ENCODE peak calls at places on chromosomes 5 and 9, in seven cellular contexts. One of them, this sample, is unnamed. For H3K27me3, the result is how much of the 10 kb centered on the place peaks cover.

GRCh38 chr5:19534751-19535150 is 453.2 kb downstream of the CDH18 start:
- DNase-seq in prostate gland: no peak
- DNase-seq in spleen: no peak
- DNase-seq in breast epithelium: no peak
- DNase-seq in thyroid gland: no peak
- DNase-seq in sigmoid colon: no peak
- DNase-seq in IMR-90: no peak
- DNase-seq in this sample: no peak

GRCh38 chr5:143065185-143065584 is 295.0 kb downstream of the ARHGAP26 start:
- DNase-seq in prostate gland: no peak
- DNase-seq in spleen: no peak
- DNase-seq in breast epithelium: no peak
- DNase-seq in thyroid gland: no peak
- DNase-seq in sigmoid colon: no peak
- DNase-seq in IMR-90: peak
- DNase-seq in this sample: peak

GRCh38 chr9:93582550-93582949 is 6.2 kb downstream of the PHF2 start:
- DNase-seq in prostate gland: no peak
- DNase-seq in spleen: no peak
- DNase-seq in breast epithelium: no peak
- DNase-seq in thyroid gland: no peak
- DNase-seq in sigmoid colon: no peak
- DNase-seq in IMR-90: no peak
- DNase-seq in this sample: no peak

GRCh38 chr5:180084638-180085561 is 13.3 kb upstream of the RNF130 start:
- DNase-seq in prostate gland: peak
- DNase-seq in spleen: no peak
- DNase-seq in breast epithelium: no peak
- DNase-seq in thyroid gland: peak
- DNase-seq in sigmoid colon: no peak
- DNase-seq in IMR-90: no peak
- DNase-seq in this sample: peak

GRCh38 chr5:147267082-147267832 is 32.4 kb downstream of the STK32A start:
- DNase-seq in prostate gland: no peak
- DNase-seq in spleen: no peak
- DNase-seq in breast epithelium: no peak
- DNase-seq in thyroid gland: no peak
- DNase-seq in sigmoid colon: no peak
- DNase-seq in IMR-90: no peak
- DNase-seq in this sample: no peak

GRCh38 chr9:83520292-83520691 is 17.9 kb downstream of the FRMD3 start:
- DNase-seq in prostate gland: no peak
- DNase-seq in spleen: no peak
- DNase-seq in breast epithelium: no peak
- DNase-seq in thyroid gland: no peak
- DNase-seq in sigmoid colon: no peak
- DNase-seq in IMR-90: no peak
- DNase-seq in this sample: no peak

GRCh38 chr5:178289438-178289837 is 56.8 kb upstream of the PHYKPL start:
- DNase-seq in prostate gland: no peak
- DNase-seq in spleen: peak
- DNase-seq in breast epithelium: no peak
- DNase-seq in thyroid gland: peak
- DNase-seq in sigmoid colon: peak
- DNase-seq in IMR-90: no peak
- DNase-seq in this sample: no peak

GRCh38 chr5:14671414-14671813 is 6.9 kb downstream of the OTULIN start:
- DNase-seq in prostate gland: no peak
- DNase-seq in spleen: no peak
- DNase-seq in breast epithelium: no peak
- DNase-seq in thyroid gland: no peak
- DNase-seq in sigmoid colon: no peak
- DNase-seq in IMR-90: peak
- DNase-seq in this sample: no peak

GRCh38 chr9:95137587-95138145 is 179.8 kb downstream of the FANCC start:
- DNase-seq in prostate gland: no peak
- DNase-seq in spleen: no peak
- DNase-seq in breast epithelium: no peak
- DNase-seq in thyroid gland: no peak
- DNase-seq in sigmoid colon: peak
- DNase-seq in IMR-90: no peak
- DNase-seq in this sample: no peak

GRCh38 chr5:1110930-1111726 is 735 bp downstream of the SLC12A7 start:
- DNase-seq in prostate gland: no peak
- DNase-seq in spleen: no peak
- DNase-seq in breast epithelium: no peak
- DNase-seq in thyroid gland: peak
- DNase-seq in sigmoid colon: no peak
- DNase-seq in IMR-90: no peak
- DNase-seq in this sample: peak

GRCh38 chr5:59038169-59039002 is 455.5 kb downstream of the RAB3C start:
- DNase-seq in prostate gland: no peak
- DNase-seq in spleen: no peak
- DNase-seq in breast epithelium: no peak
- DNase-seq in thyroid gland: no peak
- DNase-seq in sigmoid colon: peak
- DNase-seq in IMR-90: peak
- DNase-seq in this sample: no peak

GRCh38 chr5:94433393-94434149 is 184.8 kb downstream of the KIAA0825 start:
- DNase-seq in prostate gland: peak
- DNase-seq in spleen: no peak
- DNase-seq in breast epithelium: no peak
- DNase-seq in thyroid gland: no peak
- DNase-seq in sigmoid colon: peak
- DNase-seq in IMR-90: peak
- DNase-seq in this sample: peak

GRCh38 chr5:473344-474192 is 30.6 kb downstream of the EXOC3 start:
- DNase-seq in prostate gland: no peak
- DNase-seq in spleen: no peak
- DNase-seq in breast epithelium: peak
- DNase-seq in thyroid gland: peak
- DNase-seq in sigmoid colon: peak
- DNase-seq in IMR-90: peak
- DNase-seq in this sample: peak

GRCh38 chr9:93683331-93684134 is 107.1 kb downstream of the PHF2 start:
- DNase-seq in prostate gland: peak
- DNase-seq in spleen: peak
- DNase-seq in breast epithelium: peak
- DNase-seq in thyroid gland: no peak
- DNase-seq in sigmoid colon: no peak
- DNase-seq in IMR-90: no peak
- DNase-seq in this sample: no peak

GRCh38 chr9:128683340-128684064 is 5.5 kb upstream of the SET start:
- DNase-seq in prostate gland: peak
- DNase-seq in spleen: peak
- DNase-seq in breast epithelium: no peak
- DNase-seq in thyroid gland: peak
- DNase-seq in sigmoid colon: no peak
- DNase-seq in IMR-90: peak
- DNase-seq in this sample: peak
- TF ChIP-seq POLR2A in prostate gland: peak
- TF ChIP-seq POLR2A in spleen: no peak
- TF ChIP-seq POLR2A in breast epithelium: no peak
- TF ChIP-seq POLR2A in thyroid gland: peak
- TF ChIP-seq POLR2A in sigmoid colon: no peak
- TF ChIP-seq POLR2A in IMR-90: no peak
- TF ChIP-seq POLR2A in this sample: no peak

GRCh38 chr9:130260816-130261765 is 4.5 kb upstream of the HMCN2 start:
- DNase-seq in prostate gland: no peak
- DNase-seq in spleen: peak
- DNase-seq in breast epithelium: peak
- DNase-seq in thyroid gland: no peak
- DNase-seq in sigmoid colon: peak
- DNase-seq in IMR-90: no peak
- DNase-seq in this sample: no peak
- H3K27me3 ChIP-seq in prostate gland: under half
- H3K27me3 ChIP-seq in spleen: half or more
- H3K27me3 ChIP-seq in breast epithelium: under half
- H3K27me3 ChIP-seq in thyroid gland: under half
- H3K27me3 ChIP-seq in sigmoid colon: under half
- H3K27me3 ChIP-seq in IMR-90: half or more
- H3K27me3 ChIP-seq in this sample: under half

DNA sequence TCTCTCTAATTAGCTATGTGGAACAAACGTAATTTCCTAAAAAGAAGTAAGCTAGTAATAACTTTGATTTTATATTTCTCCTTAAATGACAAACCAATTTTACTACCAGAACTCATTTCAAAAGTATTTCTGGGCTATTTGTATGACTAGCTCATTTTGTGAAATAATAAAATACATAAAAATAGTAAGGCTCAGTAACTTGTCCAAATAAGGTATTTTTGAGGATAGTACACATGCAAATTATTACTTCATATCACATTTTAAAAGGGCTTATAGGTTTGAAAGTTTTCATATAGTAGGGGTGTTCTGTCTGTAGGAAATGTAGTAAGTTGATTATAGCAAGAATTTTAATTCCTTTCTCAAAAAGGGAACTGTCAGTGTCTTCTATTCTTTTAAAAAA is 26.5 kb downstream of the C9orf85 start:
- DNase-seq in prostate gland: no peak
- DNase-seq in spleen: no peak
- DNase-seq in breast epithelium: no peak
- DNase-seq in thyroid gland: no peak
- DNase-seq in sigmoid colon: no peak
- DNase-seq in IMR-90: no peak
- DNase-seq in this sample: no peak
- H3K27ac ChIP-seq in prostate gland: no peak
- H3K27ac ChIP-seq in spleen: no peak
- H3K27ac ChIP-seq in breast epithelium: no peak
- H3K27ac ChIP-seq in thyroid gland: no peak
- H3K27ac ChIP-seq in sigmoid colon: no peak
- H3K27ac ChIP-seq in IMR-90: no peak
- H3K27ac ChIP-seq in this sample: no peak

DNA sequence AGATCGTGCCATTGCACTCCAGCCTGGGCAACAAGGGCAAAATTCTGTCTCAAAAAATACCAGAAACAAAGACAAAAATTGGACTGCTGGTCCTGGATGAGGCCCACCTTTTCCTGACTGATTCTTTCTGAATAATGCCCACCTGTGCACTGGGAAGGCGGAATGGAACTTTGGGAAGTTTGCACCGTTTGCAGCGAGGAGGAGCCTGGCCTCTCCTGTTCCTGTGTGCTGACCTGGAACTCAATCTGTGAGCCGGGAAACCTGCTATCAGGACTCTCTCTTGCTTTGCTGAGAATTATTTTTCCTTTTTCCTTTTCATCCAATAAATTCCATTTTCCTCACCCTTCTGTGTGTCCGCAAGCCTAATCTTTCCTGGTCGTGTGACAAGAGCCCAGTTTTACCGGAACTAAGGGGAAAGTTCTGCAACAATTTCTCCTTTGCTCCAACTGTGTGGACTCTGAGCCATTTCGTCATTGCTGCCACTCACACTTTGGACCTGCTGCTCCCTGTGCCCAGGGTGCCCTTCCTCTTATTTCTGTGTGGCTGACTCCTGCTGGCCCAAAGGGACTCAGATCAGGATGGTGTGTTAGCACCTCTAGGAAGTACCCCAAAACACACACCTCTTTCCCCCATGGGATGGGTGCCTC is 4.5 kb upstream of the GLRX start:
- DNase-seq in prostate gland: no peak
- DNase-seq in spleen: no peak
- DNase-seq in breast epithelium: no peak
- DNase-seq in thyroid gland: no peak
- DNase-seq in sigmoid colon: no peak
- DNase-seq in IMR-90: no peak
- DNase-seq in this sample: no peak
- TF ChIP-seq POLR2A in prostate gland: no peak
- TF ChIP-seq POLR2A in spleen: no peak
- TF ChIP-seq POLR2A in breast epithelium: no peak
- TF ChIP-seq POLR2A in thyroid gland: no peak
- TF ChIP-seq POLR2A in sigmoid colon: no peak
- TF ChIP-seq POLR2A in IMR-90: no peak
- TF ChIP-seq POLR2A in this sample: no peak

DNA sequence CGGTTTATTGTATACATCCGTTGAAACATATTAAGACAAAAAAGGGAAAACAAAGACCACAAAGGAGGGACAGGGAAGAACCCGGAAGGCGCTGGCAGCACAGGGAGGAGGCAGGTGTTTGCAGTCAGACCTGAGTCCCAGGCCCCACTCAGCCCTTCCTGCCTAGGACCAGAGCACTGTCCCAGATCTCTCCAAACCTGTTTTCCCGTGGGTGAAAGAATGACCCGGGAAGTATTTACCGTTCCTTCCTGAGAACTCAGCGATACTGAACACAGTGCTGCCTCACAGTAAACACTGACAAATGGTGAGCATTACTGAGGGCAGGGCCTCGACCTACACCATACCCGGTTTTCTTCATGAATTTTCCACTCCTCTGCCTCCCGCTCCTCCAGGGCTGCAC is 1.2 kb downstream of the ABO start:
- DNase-seq in prostate gland: no peak
- DNase-seq in spleen: no peak
- DNase-seq in breast epithelium: no peak
- DNase-seq in thyroid gland: peak
- DNase-seq in sigmoid colon: no peak
- DNase-seq in IMR-90: no peak
- DNase-seq in this sample: no peak
- H3K27me3 ChIP-seq in prostate gland: under half
- H3K27me3 ChIP-seq in spleen: half or more
- H3K27me3 ChIP-seq in breast epithelium: under half
- H3K27me3 ChIP-seq in thyroid gland: under half
- H3K27me3 ChIP-seq in sigmoid colon: under half
- H3K27me3 ChIP-seq in IMR-90: half or more
- H3K27me3 ChIP-seq in this sample: under half

This sample was measured in body of pancreas.